ENCODE peak calls at places on chromosome 19, in nine cellular contexts. M is stimulated activated CD8-positive, alpha-beta memory T cell treated with anti-CD3 and anti-CD28 coated beads, Interleukin-7, amount 100 ng/mL, for 48 hours; Y is testis; I is nucleus accumbens; H is occipital lobe; G is stomach; F is heart right ventricle; L is glutamatergic neuron; J is progenitor cell of endocrine pancreas. R is an unnamed sample.

GRCh38 chr19:17389957-17390664 is 3.9 kb downstream of the CCDC194 start:
- DNase-seq in M (no peak), Y (no peak), I (no peak), H (no peak), G (no peak), F (no peak), L (peak), J (no peak), R (no peak)

GRCh38 chr19:2266183-2266993 is 10.2 kb upstream of the JSRP1 start:
- DNase-seq in M (no peak), Y (peak), I (peak), H (peak), G (peak), F (peak), L (no peak), J (no peak), R (no peak)

GRCh38 chr19:18205180-18205915 is 1.5 kb upstream of the RAB3A start:
- DNase-seq in M (no peak), Y (peak), I (peak), H (peak), G (peak), F (peak), L (peak), J (no peak), R (peak)

GRCh38 chr19:10384580-10384979 is 4.2 kb upstream of the TYK2 start:
- DNase-seq in M (no peak), Y (no peak), I (no peak), H (no peak), G (no peak), F (no peak), L (no peak), J (no peak), R (no peak)

GRCh38 chr19:5038631-5039271 is 69.8 kb downstream of the KDM4B start:
- DNase-seq in M (no peak), Y (no peak), I (no peak), H (no peak), G (peak), F (no peak), L (no peak), J (no peak), R (no peak)

GRCh38 chr19:42942187-42942789 is 5.3 kb upstream of the PSG7 start:
- DNase-seq in M (no peak), Y (peak), I (no peak), H (no peak), G (no peak), F (no peak), L (peak), J (no peak), R (no peak)

GRCh38 chr19:39046037-39046821 is 13.9 kb upstream of the FBXO27 start:
- DNase-seq in M (no peak), Y (peak), I (no peak), H (no peak), G (peak), F (no peak), L (no peak), J (no peak), R (no peak)

GRCh38 chr19:1252818-1253513 is 4.6 kb downstream of the MIDN start:
- DNase-seq in M (peak), Y (peak), I (peak), H (peak), G (peak), F (peak), L (no peak), J (no peak), R (peak)

GRCh38 chr19:743168-743687 is 7.7 kb upstream of the MISP start:
- DNase-seq in M (no peak), Y (peak), I (no peak), H (no peak), G (peak), F (no peak), L (no peak), J (no peak), R (no peak)

GRCh38 chr19:28508666-28509065 is 704.3 kb downstream of the UQCRFS1 start:
- DNase-seq in M (no peak), Y (no peak), I (no peak), H (no peak), G (no peak), F (no peak), L (no peak), J (no peak), R (no peak)

GRCh38 chr19:12938054-12938535 is 314 bp upstream of the CALR start:
- DNase-seq in M (peak), Y (peak), I (peak), H (peak), G (peak), F (peak), L (peak), J (peak), R (peak)